ENCODE peak calls at places on chromosome 4, in four cellular contexts. B is NCI-H2171, W is T1000, V is iPS-NIHi11. Y is an unnamed sample.

GRCh38 chr4:151361126-151361525 is 35.7 kb upstream of the SH3D19 start:
- DNase-seq in B (no peak), W (no peak), V (no peak), Y (no peak)

GRCh38 chr4:121564840-121565375 is 131.9 kb downstream of the ANXA5 start:
- DNase-seq in B (no peak), W (no peak), V (no peak), Y (no peak)

GRCh38 chr4:65046496-65047101 is 623.7 kb downstream of the EPHA5 start:
- DNase-seq in B (peak; percentile 9), W (peak; percentile 14), V (peak; percentile 21), Y (no peak)

GRCh38 chr4:175418511-175418910 is 393.6 kb downstream of the GPM6A start:
- DNase-seq in B (no peak), W (no peak), V (no peak), Y (no peak)

GRCh38 chr4:184448828-184449227 is 25.5 kb downstream of the IRF2 start:
- DNase-seq in B (no peak), W (no peak), V (no peak), Y (no peak)

GRCh38 chr4:156261230-156261629 is 307.6 kb upstream of the CTSO start:
- DNase-seq in B (no peak), W (no peak), V (no peak), Y (no peak)

GRCh38 chr4:83170952-83171399 is 56.4 kb upstream of the PLAC8 start:
- DNase-seq in B (no peak), W (no peak), V (no peak), Y (no peak)

GRCh38 chr4:121375262-121375661 is 5.6 kb downstream of the QRFPR start:
- DNase-seq in B (no peak), W (no peak), V (no peak), Y (no peak)

GRCh38 chr4:86961605-86962295 is 26.9 kb downstream of the AFF1 start:
- DNase-seq in B (no peak), W (no peak), V (no peak), Y (no peak)

GRCh38 chr4:109368661-109369060 is 65.0 kb upstream of the SEC24B start:
- DNase-seq in B (no peak), W (no peak), V (no peak), Y (no peak)

GRCh38 chr4:11698846-11699590 is 270.3 kb upstream of the HS3ST1 start:
- DNase-seq in B (no peak), W (peak; percentile 33), V (no peak), Y (peak; percentile 17)

GRCh38 chr4:173252024-173252935 is 81.9 kb downstream of the HMGB2 start:
- DNase-seq in B (no peak), W (peak; percentile 2), V (peak; percentile 53), Y (peak; percentile 87)

GRCh38 chr4:83282049-83282535 is 2.5 kb downstream of the COQ2 start:
- DNase-seq in B (peak; percentile 1), W (peak; percentile 19), V (peak; percentile 26), Y (no peak)

GRCh38 chr4:171846232-171846631 is 33.0 kb downstream of the GALNTL6 start:
- DNase-seq in B (no peak), W (no peak), V (peak; percentile 67), Y (no peak)

GRCh38 chr4:83197555-83198235 is 83.2 kb upstream of the PLAC8 start:
- DNase-seq in B (no peak), W (no peak), V (no peak), Y (no peak)

GRCh38 chr4:1628892-1629703 is 55.0 kb downstream of the FAM53A start:
- DNase-seq in B (no peak), W (peak; percentile 9), V (peak; percentile 98), Y (no peak)

GRCh38 chr4:184016742-184017668 is 111.9 kb downstream of the STOX2 start:
- DNase-seq in B (no peak), W (no peak), V (no peak), Y (no peak)

GRCh38 chr4:74659576-74660411 is 134.5 kb downstream of the BTC start:
- DNase-seq in B (no peak), W (peak; percentile 59), V (peak; percentile 36), Y (peak; percentile 95)

GRCh38 chr4:113502476-113502875 is 259.1 kb downstream of the CAMK2D start:
- DNase-seq in B (no peak), W (no peak), V (no peak), Y (no peak)

GRCh38 chr4:682490-683172 is 6.3 kb downstream of the SLC49A3 start:
- DNase-seq in B (no peak), W (no peak), V (no peak), Y (no peak)

GRCh38 chr4:174521800-174522182 is 497 bp downstream of the HPGD start:
- DNase-seq in B (no peak), W (no peak), V (no peak), Y (no peak)

GRCh38 chr4:15689540-15689939 is 7.9 kb downstream of the FAM200B start:
- DNase-seq in B (no peak), W (no peak), V (no peak), Y (no peak)

GRCh38 chr4:23022032-23022431 is 329.3 kb downstream of the GBA3 start:
- DNase-seq in B (no peak), W (peak; percentile 73), V (no peak), Y (peak; percentile 93)

GRCh38 chr4:141350122-141350904 is 129.6 kb downstream of the ZNF330 start:
- DNase-seq in B (no peak), W (no peak), V (peak; percentile 10), Y (peak; percentile 48)

GRCh38 chr4:188976644-188977115 is 837.4 kb downstream of the TRIML1 start:
- DNase-seq in B (no peak), W (no peak), V (peak; percentile 78), Y (no peak)

GRCh38 chr4:75924309-75924708 is 16.5 kb downstream of the NAAA start:
- DNase-seq in B (no peak), W (no peak), V (no peak), Y (no peak)

GRCh38 chr4:149835280-149835679 is 19.6 kb upstream of the IQCM start:
- DNase-seq in B (no peak), W (no peak), V (no peak), Y (no peak)

Y was measured in BJ.